ENCODE peak calls at places on chromosome 16, in seven cellular contexts. T is A549, C is spleen, S is AG04449, K is body of pancreas, D is esophagus squamous epithelium, W is transverse colon. B is an unnamed sample.

GRCh38 chr16:4052801-4053662 is 63.2 kb downstream of the ADCY9 start:
- DNase-seq in S (no peak), K (peak; percentile 83), D (no peak), C (peak; percentile 71), T (no peak), W (peak; percentile 69), B (peak; percentile 61)

GRCh38 chr16:51896013-51896412 is 650.9 kb downstream of the TOX3 start:
- DNase-seq in T (no peak), C (no peak), W (no peak), K (no peak), S (no peak), D (no peak), B (no peak)

GRCh38 chr16:10332775-10333174 is 53.1 kb upstream of the ATF7IP2 start:
- DNase-seq in K (no peak), S (no peak), C (no peak), D (no peak), W (no peak), T (no peak), B (no peak)

GRCh38 chr16:19481291-19481690 is 40.6 kb downstream of the GDE1 start:
- DNase-seq in S (no peak), C (no peak), W (no peak), T (peak; percentile 19), D (no peak), K (no peak), B (peak; percentile 10)

GRCh38 chr16:3998793-3999478 is 117.3 kb downstream of the ADCY9 start:
- DNase-seq in C (no peak), D (no peak), W (no peak), K (no peak), S (no peak), T (peak; percentile 51), B (peak; percentile 80)

GRCh38 chr16:49930841-49931240 is 74.9 kb upstream of the ZNF423 start:
- DNase-seq in T (no peak), C (peak; percentile 58), W (no peak), D (no peak), K (no peak), S (no peak), B (no peak)

GRCh38 chr16:50303605-50304466 is 37.5 kb downstream of the ADCY7 start:
- DNase-seq in D (no peak), T (no peak), K (no peak), C (peak; percentile 72), W (no peak), S (no peak), B (peak; percentile 33)

GRCh38 chr16:53775821-53776431 is 72.0 kb downstream of the FTO start:
- DNase-seq in D (no peak), W (peak; percentile 44), S (peak; percentile 94), K (peak; percentile 36), T (peak; percentile 88), C (no peak), B (peak; percentile 96)

GRCh38 chr16:57720142-57720575 is 15.4 kb upstream of the KATNB1 start:
- DNase-seq in K (peak; percentile 89), T (peak; percentile 75), C (peak; percentile 88), S (no peak), D (no peak), W (peak; percentile 48), B (peak; percentile 74)

GRCh38 chr16:57299009-57299718 is 14.7 kb upstream of the PLLP start:
- DNase-seq in W (peak; percentile 50), S (no peak), T (peak; percentile 86), D (no peak), K (no peak), C (peak; percentile 63), B (peak; percentile 89)

GRCh38 chr16:4320571-4321137 is 4.8 kb downstream of the GLIS2 start:
- DNase-seq in W (no peak), K (no peak), C (no peak), S (no peak), T (no peak), D (no peak), B (no peak)

GRCh38 chr16:12583237-12583897 is 220.3 kb downstream of the CPPED1 start:
- DNase-seq in C (peak; percentile 28), S (no peak), T (no peak), D (no peak), W (no peak), K (no peak), B (no peak)

GRCh38 chr16:67339453-67339852 is 12.8 kb downstream of the LRRC36 start:
- DNase-seq in C (no peak), W (no peak), K (no peak), S (no peak), T (peak; percentile 45), D (no peak), B (peak; percentile 56)

GRCh38 chr16:63530974-63531373 is 1494.7 kb upstream of the CDH8 start:
- DNase-seq in C (no peak), K (no peak), W (no peak), D (no peak), T (no peak), S (no peak), B (no peak)

GRCh38 chr16:1961651-1962067 is 2.3 kb downstream of the NDUFB10 start:
- DNase-seq in T (peak; percentile 51), C (peak; percentile 72), S (no peak), W (no peak), K (no peak), D (no peak), B (no peak)

GRCh38 chr16:10168258-10168657 is 14.0 kb downstream of the GRIN2A start:
- DNase-seq in S (no peak), C (no peak), W (no peak), K (no peak), D (no peak), T (no peak), B (no peak)

GRCh38 chr16:19517424-19518089 is 4.3 kb downstream of the GDE1 start:
- DNase-seq in K (no peak), C (no peak), D (no peak), T (peak; percentile 35), W (no peak), S (no peak), B (no peak)

GRCh38 chr16:6266703-6267102 is 1065.9 kb upstream of the RBFOX1 start:
- DNase-seq in K (no peak), S (no peak), C (no peak), T (no peak), D (no peak), W (no peak), B (no peak)

GRCh38 chr16:28905229-28905754 is 19.7 kb downstream of the RABEP2 start:
- DNase-seq in T (no peak), D (no peak), C (no peak), W (no peak), K (no peak), S (no peak), B (no peak)

GRCh38 chr16:49493836-49494235 is 120.2 kb downstream of the C16orf78 start:
- DNase-seq in K (no peak), W (no peak), S (no peak), T (no peak), C (peak; percentile 38), D (no peak), B (no peak)

GRCh38 chr16:69330286-69331109 is at the start of gene PDF:
- DNase-seq in C (peak; percentile 98), S (peak; percentile 29), W (peak; percentile 95), K (peak; percentile 97), T (peak; percentile 93), D (peak; percentile 43), B (peak; percentile 95)
- TF ChIP-seq CTCF in C (no peak), S (no peak), W (no peak), K (peak; percentile 3), T (no peak), D (no peak), B (no peak)

DNA sequence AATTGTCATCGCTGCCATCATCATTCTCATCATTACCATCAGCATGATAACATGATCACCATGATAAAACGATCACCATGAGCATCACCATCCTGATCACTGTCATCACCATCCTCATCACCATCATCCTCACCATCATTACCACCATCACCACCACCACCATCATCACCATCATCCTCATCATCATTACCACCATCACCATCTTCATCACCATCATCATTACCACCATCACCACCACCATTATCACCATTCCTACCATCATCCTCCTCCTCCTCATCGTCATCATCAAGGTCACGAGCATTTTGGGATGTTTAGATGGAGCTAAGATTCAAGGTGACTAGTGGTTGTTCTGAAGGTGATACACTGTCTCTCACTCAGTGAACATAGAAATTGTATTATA is 221.0 kb downstream of the FOXL1 start:
- DNase-seq in C (no peak), K (no peak), T (no peak), S (no peak), D (no peak), W (no peak), B (no peak)
- H3K4me3 ChIP-seq in C (no peak overlapping the region), K (no peak overlapping the region), T (no peak overlapping the region), S (no peak overlapping the region), D (no peak overlapping the region), W (no peak overlapping the region), B (no peak overlapping the region)

GRCh38 chr16:70788668-70789161 is 12.2 kb downstream of the VAC14 start:
- DNase-seq in D (no peak), K (no peak), W (no peak), C (no peak), S (no peak), T (no peak), B (no peak)
- TF ChIP-seq CTCF in D (no peak), K (no peak), W (no peak), C (no peak), S (no peak), T (no peak), B (no peak)

DNA sequence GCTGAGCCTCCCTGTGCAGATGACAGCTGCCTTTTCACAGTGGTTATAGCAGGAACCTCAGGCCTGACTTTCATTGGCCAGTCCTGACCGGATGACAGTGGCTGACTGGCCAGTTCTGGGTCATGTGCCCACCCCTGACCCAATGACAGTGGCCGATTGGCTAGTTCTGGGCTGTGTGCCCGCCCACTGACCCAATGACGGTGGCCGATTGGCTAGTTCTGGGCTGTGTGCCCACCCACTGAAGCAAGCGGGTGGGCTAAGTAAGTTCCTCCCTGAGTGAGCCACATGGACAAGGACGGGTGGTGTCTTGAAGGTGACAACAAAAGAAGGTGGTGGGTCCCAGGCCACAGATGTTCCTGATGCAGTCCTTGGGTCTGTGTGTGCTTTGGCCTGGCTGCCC is 9.5 kb downstream of the DEF8 start:
- DNase-seq in D (no peak), K (peak; percentile 19), C (peak; percentile 75), W (no peak), S (no peak), T (peak; percentile 66), B (peak; percentile 36)
- H3K4me3 ChIP-seq in D (no peak overlapping the region), K (no peak overlapping the region), C (no peak overlapping the region), W (no peak overlapping the region), S (no peak overlapping the region), T (no peak overlapping the region), B (no peak overlapping the region)

DNA sequence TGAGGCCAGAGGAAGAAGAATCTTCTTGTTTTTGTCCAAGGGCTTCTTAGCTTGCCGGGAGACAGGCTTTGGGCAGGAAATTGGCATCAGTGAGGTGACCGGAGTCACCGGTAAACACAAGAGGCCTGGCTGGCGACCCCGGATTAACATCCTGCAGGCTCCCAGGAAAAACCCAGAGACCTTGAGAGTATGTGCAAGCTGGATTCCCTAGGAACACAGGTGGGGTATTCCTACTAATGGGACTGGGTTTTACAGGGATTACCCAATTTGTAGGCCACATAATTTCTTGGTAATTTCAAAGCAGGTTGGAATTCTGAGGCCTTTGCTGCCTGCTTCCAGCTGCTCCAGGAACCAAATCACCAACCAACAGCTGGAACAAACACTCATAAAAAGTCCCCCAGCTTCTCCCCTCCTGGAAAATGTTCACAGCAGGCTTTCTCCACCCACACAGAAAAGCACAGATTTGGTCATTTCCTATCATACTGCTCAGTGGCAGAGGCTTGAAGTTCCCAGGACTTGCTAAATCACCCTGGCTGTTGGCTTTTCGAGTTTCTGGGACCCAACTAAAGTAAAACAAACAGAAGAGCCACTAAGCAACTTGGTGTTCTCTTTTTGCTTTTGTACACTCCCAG is 258.8 kb downstream of the IRF8 start:
- DNase-seq in S (no peak), T (no peak), D (no peak), C (no peak), W (no peak), K (no peak), B (no peak)
- TF ChIP-seq CTCF in S (no peak), T (no peak), D (no peak), C (no peak), W (no peak), K (no peak), B (no peak)